ENCODE peak calls at places on chromosomes 13 and 19, in seven cellular contexts. V is OCI-LY7, X is kidney, H is B cell, Q is brain microvascular endothelial cell, D is fibroblast of villous mesenchyme, W is AG09309. T is an unnamed sample.

GRCh38 chr13:80239571-80240255 is 101.2 kb downstream of the SPRY2 start:
- DNase-seq in D (no peak), H (no peak), W (no peak), V (no peak), Q (no peak), X (no peak), T (no peak)

GRCh38 chr13:42146359-42146758 is 97.9 kb downstream of the DGKH start:
- DNase-seq in X (no peak), W (no peak), V (no peak), D (no peak), Q (no peak), H (no peak), T (no peak)

GRCh38 chr19:8306235-8307054 is 1.7 kb downstream of the CD320 start:
- DNase-seq in X (peak), H (peak), Q (no peak), W (no peak), V (no peak), D (no peak), T (no peak)

GRCh38 chr19:1285737-1286360 is at the start of gene EFNA2:
- DNase-seq in W (no peak), D (no peak), H (peak), V (no peak), X (no peak), Q (no peak), T (no peak)

GRCh38 chr19:13034636-13035035 is 39.4 kb downstream of the NFIX start:
- DNase-seq in D (no peak), W (no peak), H (no peak), X (no peak), Q (no peak), V (no peak), T (no peak)

GRCh38 chr13:27665761-27666160 is 44.1 kb downstream of the POLR1D start:
- DNase-seq in Q (no peak), D (no peak), V (no peak), X (peak), H (no peak), W (no peak), T (no peak)

GRCh38 chr13:107434347-107434746 is 781.0 kb downstream of the LIG4 start:
- DNase-seq in Q (no peak), X (no peak), V (no peak), D (no peak), H (no peak), W (no peak), T (no peak)

GRCh38 chr13:101917475-101917810 is 465.0 kb downstream of the ITGBL1 start:
- DNase-seq in H (no peak), D (no peak), X (no peak), W (no peak), V (no peak), Q (no peak), T (no peak)

GRCh38 chr19:32570081-32570785 is 10.8 kb upstream of the PDCD5 start:
- DNase-seq in X (no peak), W (peak), D (peak), H (peak), Q (peak), V (peak), T (peak)

GRCh38 chr19:39401549-39402416 is 4.9 kb upstream of the ZFP36 start:
- DNase-seq in D (peak), W (no peak), H (no peak), X (peak), V (peak), Q (peak), T (peak)

GRCh38 chr13:33637978-33638743 is 179.8 kb upstream of the RFC3 start:
- DNase-seq in D (no peak), X (no peak), V (no peak), Q (peak), H (no peak), W (no peak), T (no peak)

GRCh38 chr19:9584073-9584833 is at the start of gene ZNF121:
- DNase-seq in X (peak), W (no peak), V (peak), H (peak), Q (peak), D (peak), T (peak)

GRCh38 chr13:99063952-99064351 is 86.1 kb upstream of the DOCK9 start:
- DNase-seq in W (no peak), D (peak), X (no peak), Q (no peak), H (no peak), V (no peak), T (no peak)

GRCh38 chr19:32131037-32131436 is 214.4 kb upstream of the ZNF507 start:
- DNase-seq in D (no peak), H (no peak), Q (no peak), W (no peak), X (no peak), V (no peak), T (no peak)

GRCh38 chr13:36028359-36028758 is 102.8 kb downstream of the DCLK1 start:
- DNase-seq in V (no peak), D (no peak), H (no peak), X (no peak), W (no peak), Q (no peak), T (no peak)

GRCh38 chr19:5292453-5292842 is 48.2 kb downstream of the PTPRS start:
- DNase-seq in X (no peak), D (no peak), V (peak), W (no peak), Q (no peak), H (peak), T (peak)

GRCh38 chr13:96090240-96091101 is 564 bp downstream of the HS6ST3 start:
- DNase-seq in W (no peak), D (no peak), H (peak), X (peak), Q (no peak), V (no peak), T (no peak)

GRCh38 chr13:52847322-52847681 is 1.1 kb downstream of the PCDH8 start:
- DNase-seq in X (peak), H (peak), D (no peak), V (no peak), W (no peak), Q (no peak), T (no peak)

GRCh38 chr13:44280461-44280860 is 93.2 kb upstream of the SERP2 start:
- DNase-seq in X (no peak), W (no peak), Q (peak), V (no peak), H (no peak), D (peak), T (no peak)

GRCh38 chr19:2036424-2036823 is 14.6 kb downstream of the MKNK2 start:
- DNase-seq in Q (no peak), X (no peak), D (no peak), H (no peak), W (no peak), V (no peak), T (no peak)

GRCh38 chr19:2039959-2040646 is 10.9 kb downstream of the MKNK2 start:
- DNase-seq in Q (no peak), H (peak), D (no peak), W (no peak), X (peak), V (no peak), T (no peak)

GRCh38 chr13:65166675-65167074 is 2063.5 kb downstream of the PCDH9 start:
- DNase-seq in X (no peak), Q (no peak), V (no peak), W (no peak), D (no peak), H (no peak), T (no peak)

GRCh38 chr13:71218960-71219359 is 648.0 kb downstream of the DACH1 start:
- DNase-seq in H (no peak), V (peak), Q (no peak), W (no peak), D (no peak), X (no peak), T (no peak)

GRCh38 chr19:12983091-12983490 is 12.2 kb upstream of the NFIX start:
- DNase-seq in Q (no peak), H (no peak), X (no peak), V (no peak), W (no peak), D (no peak), T (no peak)

GRCh38 chr19:56132316-56132822 is 8.7 kb upstream of the ZNF444 start:
- DNase-seq in W (peak), X (no peak), Q (no peak), D (peak), V (no peak), H (no peak), T (no peak)

GRCh38 chr13:87172166-87172825 is 498.9 kb upstream of the SLITRK5 start:
- DNase-seq in Q (no peak), W (no peak), D (peak), H (no peak), V (no peak), X (no peak), T (no peak)

GRCh38 chr13:93805736-93806135 is 579.1 kb downstream of the GPC6 start:
- DNase-seq in X (no peak), D (no peak), H (no peak), Q (no peak), V (no peak), W (no peak), T (no peak)

GRCh38 chr19:56119585-56119978 is 1.5 kb downstream of the ZNF787 start:
- DNase-seq in D (peak), W (no peak), H (no peak), V (no peak), Q (peak), X (no peak), T (no peak)

GRCh38 chr19:51702754-51703654 is 9.9 kb downstream of the SPACA6 start:
- DNase-seq in D (no peak), V (no peak), Q (no peak), X (peak), H (no peak), W (no peak), T (no peak)

GRCh38 chr19:2602391-2603181 is 99.9 kb downstream of the GNG7 start:
- DNase-seq in V (no peak), X (peak), D (peak), W (peak), H (no peak), Q (peak), T (no peak)

GRCh38 chr19:55384576-55385235 is 614 bp upstream of the TMEM238 start:
- DNase-seq in D (no peak), H (no peak), Q (no peak), W (no peak), X (peak), V (peak), T (peak)

GRCh38 chr19:50510121-50510670 is 795 bp downstream of the JOSD2 start:
- DNase-seq in H (no peak), D (peak), V (no peak), Q (no peak), X (peak), W (no peak), T (no peak)

GRCh38 chr19:38409631-38410133 is 6.8 kb downstream of the FAM98C start:
- DNase-seq in W (no peak), V (no peak), X (no peak), D (peak), Q (peak), H (no peak), T (no peak)

GRCh38 chr19:47682939-47683338 is 30.3 kb upstream of the EHD2 start:
- DNase-seq in W (no peak), Q (no peak), D (no peak), X (no peak), V (no peak), H (no peak), T (no peak)

GRCh38 chr13:99970761-99971575 is 599 bp downstream of the ZIC5 start:
- DNase-seq in H (peak), V (no peak), W (no peak), D (no peak), X (no peak), Q (no peak), T (no peak)

GRCh38 chr19:991174-991931 is 7.2 kb downstream of the WDR18 start:
- DNase-seq in D (peak), V (peak), X (peak), Q (peak), W (no peak), H (no peak), T (peak)

GRCh38 chr19:46442808-46443450 is 14.2 kb upstream of the PNMA8C start:
- DNase-seq in Q (peak), V (no peak), D (peak), W (no peak), X (no peak), H (no peak), T (no peak)

GRCh38 chr13:80458546-80458945 is 117.6 kb upstream of the SPRY2 start:
- DNase-seq in W (no peak), V (no peak), X (no peak), H (no peak), D (no peak), Q (peak), T (no peak)

GRCh38 chr13:30466358-30466714 is 600 bp upstream of the HMGB1 start:
- DNase-seq in Q (peak), D (no peak), X (no peak), H (no peak), W (no peak), V (peak), T (peak)

GRCh38 chr13:103140001-103140671 is 73.9 kb upstream of the SLC10A2 start:
- DNase-seq in D (peak), W (no peak), V (peak), X (no peak), Q (peak), H (peak), T (peak)
- TF ChIP-seq CTCF in D (peak), W (no peak), V (peak), X (peak), Q (peak), H (peak), T (no peak)

DNA sequence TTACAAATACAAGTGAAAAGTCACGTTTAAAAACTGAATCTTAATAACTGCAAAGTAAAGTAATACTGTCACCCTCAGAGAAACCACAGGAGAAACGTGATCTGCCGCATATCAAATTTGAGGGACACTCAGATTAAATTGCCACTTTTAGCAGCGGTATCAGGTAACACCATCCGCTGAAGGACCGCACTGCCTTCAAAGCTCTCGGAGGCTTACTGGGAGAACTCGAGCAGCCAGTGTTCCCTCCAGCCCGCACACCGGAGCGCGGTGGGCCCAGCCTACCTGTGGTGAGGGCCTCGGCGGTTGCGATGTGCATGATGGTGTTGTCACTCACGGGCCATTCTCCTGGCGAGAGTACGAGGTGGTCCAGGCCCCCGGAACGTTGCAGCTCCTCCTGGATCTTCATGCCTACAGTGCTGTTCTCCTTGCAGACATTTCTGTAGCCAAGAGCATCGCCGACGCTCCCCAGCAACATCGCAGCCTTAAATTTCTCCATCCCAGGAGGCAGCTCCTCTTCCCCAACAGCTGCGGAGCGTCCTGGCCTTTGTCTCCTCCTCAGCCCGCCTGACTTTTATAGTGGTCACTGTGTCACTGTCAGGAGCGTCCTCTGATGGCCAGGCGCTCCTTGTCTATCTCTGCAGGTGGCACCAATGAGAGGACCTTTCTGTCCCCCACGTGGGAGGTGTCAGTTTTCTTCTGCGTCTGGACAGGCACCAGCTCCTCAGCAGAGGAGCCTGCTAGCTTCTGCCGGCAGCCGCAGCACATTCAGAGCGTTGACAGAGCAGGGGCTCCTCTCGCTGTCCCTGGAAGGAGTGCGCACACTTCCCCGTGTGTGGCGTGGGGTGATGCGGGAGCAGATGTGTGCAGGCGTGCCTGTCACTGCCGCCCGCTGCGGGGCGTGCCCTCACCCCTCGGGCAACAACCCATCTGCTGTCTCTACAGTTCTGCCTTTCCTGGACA is at the start of gene ADPRHL1:
- DNase-seq in V (no peak), X (peak), Q (no peak), W (no peak), D (no peak), H (no peak), T (no peak)
- TF ChIP-seq CTCF in V (no peak), X (no peak), Q (no peak), W (no peak), D (no peak), H (no peak), T (no peak)

DNA sequence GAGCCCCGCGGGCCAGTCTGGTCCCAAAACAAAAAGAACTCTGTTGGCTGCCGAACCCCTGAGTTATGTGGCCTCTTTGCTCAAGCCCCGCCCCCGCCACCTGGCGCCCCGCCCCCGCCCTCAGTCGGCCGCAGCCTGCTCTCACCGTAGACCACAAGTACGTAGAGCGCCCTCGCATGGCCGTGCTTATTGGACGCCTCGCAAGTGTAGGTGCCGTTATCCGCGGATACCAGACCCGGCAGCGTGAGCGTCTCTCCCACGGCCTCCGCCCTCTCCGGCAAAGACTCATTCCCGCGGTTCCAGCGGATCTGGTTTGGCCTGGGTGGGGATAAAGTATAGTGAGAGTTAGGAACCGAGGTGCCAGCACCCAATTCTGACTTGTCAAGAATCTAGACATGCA is 5.5 kb upstream of the ZNF428 start:
- DNase-seq in D (peak), Q (no peak), X (peak), H (peak), V (peak), W (no peak), T (peak)
- TF ChIP-seq CTCF in D (peak), Q (peak), X (no peak), H (peak), V (peak), W (no peak), T (peak)

GRCh38 chr13:39406688-39407087 is 196.3 kb downstream of the LHFPL6 start:
- DNase-seq in W (no peak), Q (no peak), H (no peak), X (no peak), D (no peak), V (peak), T (no peak)
- TF ChIP-seq CTCF in W (no peak), Q (no peak), H (no peak), X (no peak), D (no peak), V (peak), T (no peak)

GRCh38 chr19:11089254-11090013 is at the start of gene LDLR:
- DNase-seq in V (peak), W (peak), Q (peak), H (peak), X (peak), D (peak), T (peak)

GRCh38 chr19:11091343-11092153 is 2.3 kb downstream of the LDLR start:
- DNase-seq in X (no peak), D (peak), Q (peak), H (no peak), V (no peak), W (peak), T (peak)

GRCh38 chr19:11092181-11092538 is 2.9 kb downstream of the LDLR start:
- DNase-seq in W (no peak), D (peak), Q (peak), X (no peak), V (no peak), H (no peak), T (peak)

GRCh38 chr19:11088508-11089253 is 582 bp upstream of the LDLR start:
- DNase-seq in W (no peak), D (peak), Q (no peak), V (no peak), H (no peak), X (no peak), T (no peak)

GRCh38 chr19:11090264-11091032 is 1.2 kb downstream of the LDLR start:
- DNase-seq in D (peak), V (peak), Q (peak), X (peak), H (peak), W (peak), T (peak)
- TF ChIP-seq CTCF in D (no peak), V (peak), Q (peak), X (no peak), H (no peak), W (no peak), T (no peak)

DNA sequence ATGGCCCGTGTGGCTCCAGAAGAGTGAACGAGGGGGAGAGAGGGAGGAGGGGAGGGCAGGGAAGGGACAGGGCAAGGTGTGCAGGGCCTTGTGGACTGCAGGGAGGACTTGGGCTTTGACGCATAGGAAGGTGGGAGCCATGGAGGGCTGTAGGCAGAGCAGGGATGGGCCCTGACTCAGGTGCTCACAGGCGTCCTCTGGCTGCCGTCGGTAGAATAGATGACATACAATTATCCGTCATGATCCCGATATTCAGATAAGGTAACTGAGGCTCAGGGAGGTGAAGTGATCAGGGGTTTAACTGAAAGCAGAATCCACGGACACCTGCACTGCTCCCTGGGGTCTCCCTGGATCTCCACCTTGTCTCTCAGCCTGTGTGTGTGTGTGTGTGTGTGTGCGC is 3.4 kb downstream of the C3 start:
- DNase-seq in X (peak), V (no peak), W (no peak), D (no peak), Q (no peak), H (no peak), T (no peak)
- TF ChIP-seq CTCF in X (no peak), V (peak), W (no peak), D (no peak), Q (no peak), H (no peak), T (no peak)

DNA sequence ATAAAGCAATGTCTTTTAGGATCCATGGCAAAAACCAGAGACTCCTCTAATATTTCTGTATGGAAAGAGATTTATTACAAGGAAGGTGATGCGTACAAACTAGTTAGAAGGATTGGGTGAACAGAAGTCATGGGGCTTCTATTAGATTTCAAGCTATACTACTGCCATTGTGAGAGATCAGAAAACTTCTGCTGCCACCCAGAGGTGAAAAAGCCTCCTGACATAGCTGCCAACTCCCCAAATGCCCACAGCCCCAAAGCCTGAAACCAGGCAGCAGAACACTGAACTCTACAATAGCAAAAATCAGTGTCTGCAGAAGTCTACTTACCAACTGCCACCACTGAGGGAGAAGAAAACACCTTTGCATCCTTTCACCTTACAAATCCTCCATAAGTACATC is 379.0 kb upstream of the MIR17HG start:
- DNase-seq in D (no peak), Q (no peak), W (no peak), H (no peak), X (no peak), V (peak), T (peak)
- TF ChIP-seq CTCF in D (no peak), Q (peak), W (no peak), H (no peak), X (peak), V (no peak), T (no peak)